ENCODE peak calls at places on chromosomes 5 and 9, in five cellular contexts. B is IMR-90, Y is sigmoid colon, S is heart right ventricle, O is upper lobe of right lung. U is an unnamed sample.

GRCh38 chr9:68998812-68999211 is 15.1 kb downstream of the PRKACG start:
- DNase-seq in S (no peak), O (no peak), B (no peak), Y (no peak), U (no peak)

GRCh38 chr9:23907343-23907742 is 81.3 kb upstream of the ELAVL2 start:
- DNase-seq in B (no peak), O (no peak), S (no peak), Y (no peak), U (no peak)

GRCh38 chr9:126495411-126496180 is 118.1 kb upstream of the LMX1B start:
- DNase-seq in Y (no peak), O (no peak), S (no peak), B (no peak), U (no peak)

GRCh38 chr5:159928122-159928960 is 12.1 kb downstream of the ADRA1B start:
- DNase-seq in B (peak; percentile 90), Y (no peak), S (peak; percentile 62), O (peak; percentile 68), U (no peak)

GRCh38 chr5:139446956-139447779 is 7.8 kb upstream of the DNAJC18 start:
- DNase-seq in O (no peak), B (peak; percentile 35), S (no peak), Y (no peak), U (no peak)

GRCh38 chr5:110072646-110073045 is 382.9 kb downstream of the MAN2A1 start:
- DNase-seq in B (no peak), Y (no peak), O (no peak), S (no peak), U (no peak)

GRCh38 chr5:128695791-128696520 is 157.9 kb upstream of the FBN2 start:
- DNase-seq in S (no peak), O (no peak), Y (no peak), B (peak; percentile 7), U (peak; percentile 4)

GRCh38 chr9:126342621-126343031 is 16.0 kb downstream of the MVB12B start:
- DNase-seq in Y (no peak), B (no peak), O (no peak), S (no peak), U (no peak)

GRCh38 chr9:133484671-133485437 is 6.0 kb upstream of the SLC2A6 start:
- DNase-seq in O (peak; percentile 61), S (no peak), Y (no peak), B (no peak), U (no peak)

GRCh38 chr5:82160948-82161347 is 117.2 kb downstream of the RPS23 start:
- DNase-seq in B (no peak), Y (no peak), O (no peak), S (no peak), U (no peak)

GRCh38 chr9:89419978-89420394 is 77.9 kb downstream of the SEMA4D start:
- DNase-seq in S (no peak), B (no peak), O (no peak), Y (peak; percentile 47), U (no peak)

GRCh38 chr5:6902597-6902996 is 189.4 kb downstream of the TENT4A start:
- DNase-seq in B (no peak), O (no peak), S (no peak), Y (peak; percentile 83), U (no peak)

GRCh38 chr5:106843812-106844416 is 826.8 kb downstream of the EFNA5 start:
- DNase-seq in Y (no peak), O (no peak), S (no peak), B (no peak), U (no peak)

GRCh38 chr5:138472353-138472752 is 7.1 kb downstream of the EGR1 start:
- DNase-seq in S (no peak), Y (no peak), O (no peak), B (no peak), U (no peak)

DNA sequence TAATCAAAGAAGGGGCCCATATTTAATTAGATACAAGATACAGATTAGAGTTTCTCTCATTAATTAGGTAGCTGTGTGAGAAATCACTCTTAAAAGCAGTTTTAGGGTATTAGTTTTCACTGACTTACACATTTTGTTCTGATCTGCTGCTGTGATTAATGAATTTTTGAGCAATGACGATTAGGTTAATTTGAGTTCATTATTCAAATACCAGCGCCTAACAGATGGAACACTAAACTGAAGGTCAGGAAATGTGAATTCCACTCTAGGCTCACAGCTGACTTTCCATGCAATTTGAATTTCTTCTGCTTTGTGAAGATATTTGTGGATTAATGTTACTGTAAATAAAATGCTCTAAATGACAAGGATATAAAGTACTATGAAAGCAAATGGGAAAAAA is 380.6 kb downstream of the ADGRV1 start:
- DNase-seq in O (no peak), Y (no peak), B (no peak), S (no peak), U (no peak)
- TF ChIP-seq CTCF in O (no peak), Y (no peak), B (no peak), S (no peak), U (no peak)

DNA sequence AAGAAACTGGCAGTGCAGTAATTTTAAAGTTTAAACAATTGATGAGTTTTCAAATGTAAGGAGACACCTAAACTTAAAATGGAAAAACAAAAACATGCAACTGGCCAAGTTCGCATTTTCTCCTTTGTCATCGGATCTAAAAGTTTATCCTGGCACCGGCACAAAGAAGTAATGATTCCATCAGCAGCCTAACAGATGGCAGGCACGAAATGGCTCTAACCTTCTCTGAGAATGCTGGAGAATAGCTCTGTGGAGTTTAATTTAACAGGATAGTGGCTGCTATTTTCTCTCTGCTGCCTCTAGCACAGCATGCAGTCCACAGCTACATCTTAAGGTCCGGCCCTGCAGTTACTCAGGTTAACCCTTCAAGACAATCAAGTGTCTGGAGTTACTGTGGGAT is 82.2 kb downstream of the PRELID2 start:
- DNase-seq in S (no peak), O (no peak), B (peak; percentile 42), Y (no peak), U (peak; percentile 12)
- H3K4me3 ChIP-seq in S (no peak overlapping the region), O (no peak overlapping the region), B (no peak overlapping the region), Y (no peak overlapping the region), U (no peak overlapping the region)

DNA sequence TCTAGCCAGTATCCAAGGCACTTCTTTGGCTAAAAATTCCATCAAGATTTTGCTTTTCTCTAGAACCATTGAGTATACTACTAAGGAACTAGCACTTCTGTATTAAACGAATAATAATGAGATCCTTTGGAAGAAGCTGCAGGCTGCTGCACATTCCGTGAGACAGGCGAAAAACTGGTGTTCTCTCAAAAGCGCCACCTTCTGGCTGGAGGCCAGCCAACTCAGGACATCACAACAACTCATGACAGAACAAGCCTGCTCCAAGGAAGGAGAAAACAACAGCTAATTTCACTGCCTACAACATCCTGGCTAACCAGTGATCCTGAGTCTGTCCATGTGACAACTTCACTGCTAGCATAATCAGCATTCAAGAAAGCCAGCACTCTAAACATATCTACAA is 150.4 kb downstream of the YTHDC2 start:
- DNase-seq in O (no peak), S (peak; percentile 45), B (peak; percentile 16), Y (no peak), U (peak; percentile 57)
- TF ChIP-seq CTCF in O (peak; percentile 26), S (no peak), B (peak; percentile 21), Y (no peak), U (peak; percentile 45)

GRCh38 chr9:99128133-99128406 is 23.2 kb downstream of the TGFBR1 start:
- DNase-seq in B (no peak), Y (no peak), O (no peak), S (no peak), U (no peak)
- H3K4me3 ChIP-seq in B (no peak overlapping the region), Y (no peak overlapping the region), O (no peak overlapping the region), S (no peak overlapping the region), U (no peak overlapping the region)

DNA sequence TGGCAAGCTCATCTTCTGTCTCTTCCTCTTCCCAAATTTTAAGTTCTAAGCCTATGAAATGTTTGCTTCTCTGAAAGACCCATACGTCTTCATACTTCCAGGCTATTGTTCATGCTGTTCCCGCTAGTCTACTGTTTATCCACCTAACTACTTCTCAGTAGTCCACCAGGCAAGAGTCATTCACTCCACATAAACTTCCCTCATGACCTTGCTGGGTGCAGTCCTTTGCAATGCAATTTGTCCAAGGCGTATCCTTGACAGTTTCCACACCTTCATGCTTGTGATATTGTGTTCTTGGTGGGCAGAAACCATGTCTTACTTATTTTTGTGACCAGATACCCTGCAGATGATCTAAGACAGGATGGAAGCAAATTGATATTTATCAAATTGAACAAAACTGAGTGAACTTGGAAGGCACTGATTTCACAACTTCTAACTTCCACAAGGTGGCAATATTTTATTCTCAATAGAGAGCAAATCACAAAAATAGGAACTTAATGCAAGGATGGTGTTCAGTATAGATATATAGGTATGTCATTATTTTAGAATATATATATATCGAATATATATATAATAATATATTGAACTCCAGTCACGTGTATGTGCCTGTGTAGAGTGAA is 30.3 kb downstream of the TYRP1 start:
- DNase-seq in Y (no peak), O (no peak), B (peak; percentile 40), S (no peak), U (peak; percentile 47)
- TF ChIP-seq CTCF in Y (peak; percentile 60), O (peak; percentile 55), B (peak; percentile 59), S (peak; percentile 75), U (peak; percentile 49)

GRCh38 chr5:135038829-135039525 is 4.9 kb upstream of the PITX1 start:
- DNase-seq in S (no peak), Y (no peak), B (no peak), O (no peak), U (peak; percentile 8)
- H3K4me3 ChIP-seq in S (no peak overlapping the region), Y (peak overlapping the region; percentile 19), B (peak overlapping the region; percentile 19), O (no peak overlapping the region), U (peak overlapping the region; percentile 39)

DNA sequence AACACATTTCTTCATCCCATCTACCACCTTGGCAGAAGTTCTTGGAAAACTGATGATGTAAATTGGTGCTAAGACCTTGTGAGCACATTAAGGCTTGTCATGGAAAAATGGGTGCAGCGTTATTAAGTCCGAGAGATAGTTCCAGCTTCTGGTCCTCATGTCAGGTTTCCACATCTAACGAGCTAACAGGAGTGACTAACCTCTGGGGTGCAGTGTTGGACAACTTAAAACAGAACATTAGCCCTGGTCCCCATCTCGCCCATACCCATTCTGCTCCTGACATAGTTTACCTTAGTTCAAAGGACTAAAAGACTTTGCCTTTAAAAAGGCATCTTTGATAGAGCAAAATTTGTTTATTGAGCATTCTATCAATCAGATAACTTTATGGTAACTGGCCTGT is 128.0 kb downstream of the SLC1A3 start:
- DNase-seq in O (no peak), Y (no peak), S (no peak), B (peak; percentile 36), U (peak; percentile 24)
- TF ChIP-seq CTCF in O (no peak), Y (no peak), S (peak; percentile 35), B (peak; percentile 23), U (peak; percentile 24)

DNA sequence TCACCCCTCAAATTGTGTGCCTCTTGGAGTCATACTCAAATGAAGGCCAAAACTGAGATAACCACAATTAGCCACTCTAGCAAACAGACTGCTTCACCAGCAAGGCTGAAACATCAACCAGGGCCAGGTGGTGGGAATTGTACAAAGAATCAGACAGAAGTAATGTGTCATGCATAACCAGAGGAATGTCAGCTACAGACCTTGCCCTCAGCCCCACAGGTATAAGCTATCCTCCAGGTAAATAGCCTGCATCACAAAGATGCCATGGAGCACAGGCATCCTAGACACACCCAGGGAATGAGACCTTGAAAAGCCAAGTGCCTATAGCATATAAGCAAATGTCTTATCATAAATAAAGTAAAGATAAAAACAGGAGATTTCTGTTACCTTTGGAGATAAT is 242.7 kb downstream of the CETN3 start:
- DNase-seq in Y (no peak), O (no peak), B (no peak), S (no peak), U (no peak)
- H3K4me3 ChIP-seq in Y (no peak overlapping the region), O (no peak overlapping the region), B (no peak overlapping the region), S (no peak overlapping the region), U (no peak overlapping the region)